ENCODE peak calls at places on chromosome X, in nine cellular contexts. N is M059J; B is HT1080; R is NCI-H1417; X is astrocyte of the hippocampus; V is PC-3; G is NCI-H748 treated with DMSO at 0.1 percent for 48 hours; O is NCI-H1105; L is activated naive CD8-positive, alpha-beta T cell treated with anti-CD3 and anti-CD28 coated beads, Interleukin-2, amount 50 U/mL, for 16 hours. U is an unnamed sample.

GRCh38 chrX:85084770-85085393 is 81.2 kb downstream of the APOOL start:
- DNase-seq in N (peak; percentile 28), B (peak; percentile 25), R (peak; percentile 65), X (peak; percentile 52), V (peak; percentile 55), G (peak; percentile 10), O (no peak), L (no peak), U (peak; percentile 46)

GRCh38 chrX:2486476-2487133 is 14.2 kb downstream of the DHRSX start:
- DNase-seq in N (no peak), B (no peak), R (no peak), X (no peak), V (no peak), G (no peak), O (no peak), L (no peak), U (no peak)

GRCh38 chrX:31656013-31656412 is 584.2 kb upstream of the FTHL17 start:
- DNase-seq in N (peak; percentile 5), B (peak; percentile 18), R (no peak), X (peak; percentile 2), V (no peak), G (no peak), O (no peak), L (no peak), U (peak; percentile 53)

GRCh38 chrX:54934058-54934457 is 13.4 kb downstream of the TRO start:
- DNase-seq in N (no peak), B (no peak), R (no peak), X (no peak), V (no peak), G (no peak), O (no peak), L (no peak), U (no peak)

GRCh38 chrX:147838465-147839131 is 73.1 kb upstream of the FMR1 start:
- DNase-seq in N (peak; percentile 2), B (no peak), R (peak; percentile 12), X (peak; percentile 1), V (no peak), G (no peak), O (peak; percentile 37), L (no peak), U (peak; percentile 0)

GRCh38 chrX:155953055-155953454 is 44.4 kb upstream of the IL9R start:
- DNase-seq in N (no peak), B (no peak), R (no peak), X (no peak), V (no peak), G (no peak), O (no peak), L (no peak), U (no peak)

GRCh38 chrX:101229155-101229554 is 9.6 kb downstream of the DRP2 start:
- DNase-seq in N (peak; percentile 71), B (peak; percentile 86), R (no peak), X (peak; percentile 55), V (peak; percentile 58), G (no peak), O (no peak), L (no peak), U (peak; percentile 88)

GRCh38 chrX:24610540-24610939 is 36.6 kb downstream of the PCYT1B start:
- DNase-seq in N (no peak), B (no peak), R (no peak), X (no peak), V (no peak), G (no peak), O (no peak), L (no peak), U (peak; percentile 21)

GRCh38 chrX:133269168-133269567 is 51.0 kb upstream of the TFDP3 start:
- DNase-seq in N (no peak), B (no peak), R (peak; percentile 27), X (no peak), V (no peak), G (no peak), O (no peak), L (no peak), U (no peak)

GRCh38 chrX:149365061-149365460 is 140.0 kb downstream of the IDS start:
- DNase-seq in N (peak; percentile 77), B (peak; percentile 72), R (no peak), X (peak; percentile 74), V (peak; percentile 3), G (no peak), O (no peak), L (no peak), U (peak; percentile 78)

GRCh38 chrX:65607070-65607742 is 60.2 kb upstream of the MSN start:
- DNase-seq in N (peak; percentile 84), B (peak; percentile 59), R (no peak), X (no peak), V (peak; percentile 42), G (no peak), O (no peak), L (no peak), U (peak; percentile 27)

GRCh38 chrX:131741103-131741581 is 197.3 kb downstream of the OR13H1 start:
- DNase-seq in N (no peak), B (no peak), R (peak; percentile 98), X (peak; percentile 84), V (no peak), G (no peak), O (no peak), L (no peak), U (no peak)

GRCh38 chrX:131397891-131398290 is 108.8 kb upstream of the IGSF1 start:
- DNase-seq in N (no peak), B (no peak), R (no peak), X (no peak), V (no peak), G (no peak), O (no peak), L (no peak), U (no peak)

GRCh38 chrX:97119474-97120109 is 235.9 kb downstream of the RPA4 start:
- DNase-seq in N (no peak), B (no peak), R (no peak), X (no peak), V (no peak), G (no peak), O (no peak), L (no peak), U (no peak)

GRCh38 chrX:154437398-154437752 is 421 bp downstream of the GDI1 start:
- DNase-seq in N (no peak), B (no peak), R (peak; percentile 60), X (no peak), V (no peak), G (no peak), O (peak; percentile 14), L (no peak), U (no peak)

GRCh38 chrX:153580700-153581386 is 18.1 kb downstream of the CCNQ start:
- DNase-seq in N (no peak), B (no peak), R (no peak), X (no peak), V (no peak), G (no peak), O (no peak), L (no peak), U (no peak)

GRCh38 chrX:84219551-84219950 is 31.6 kb upstream of the RPS6KA6 start:
- DNase-seq in N (no peak), B (peak; percentile 5), R (peak; percentile 65), X (peak; percentile 2), V (no peak), G (peak; percentile 11), O (no peak), L (no peak), U (no peak)

GRCh38 chrX:85303544-85303943 is 59.8 kb downstream of the ZNF711 start:
- DNase-seq in N (no peak), B (no peak), R (no peak), X (no peak), V (no peak), G (no peak), O (no peak), L (no peak), U (no peak)

GRCh38 chrX:11533211-11533651 is 132.5 kb downstream of the ARHGAP6 start:
- DNase-seq in N (peak; percentile 80), B (peak; percentile 57), R (peak; percentile 95), X (peak; percentile 70), V (peak; percentile 84), G (peak; percentile 78), O (peak; percentile 59), L (no peak), U (peak; percentile 78)

GRCh38 chrX:2692221-2693122 is 1.4 kb downstream of the CD99 start:
- DNase-seq in N (peak; percentile 66), B (peak; percentile 39), R (no peak), X (peak; percentile 60), V (peak; percentile 31), G (no peak), O (no peak), L (no peak), U (peak; percentile 85)

GRCh38 chrX:107629533-107629909 is 1.2 kb downstream of the PRPS1 start:
- DNase-seq in N (peak; percentile 48), B (peak; percentile 19), R (peak; percentile 52), X (peak; percentile 37), V (peak; percentile 31), G (no peak), O (no peak), L (no peak), U (peak; percentile 38)

GRCh38 chrX:1534321-1535168 is 2.4 kb downstream of the P2RY8 start:
- DNase-seq in N (no peak), B (no peak), R (no peak), X (no peak), V (no peak), G (no peak), O (no peak), L (no peak), U (no peak)

GRCh38 chrX:17499512-17499911 is 124.5 kb downstream of the NHS start:
- DNase-seq in N (no peak), B (no peak), R (no peak), X (no peak), V (no peak), G (no peak), O (no peak), L (no peak), U (no peak)

GRCh38 chrX:18674788-18675735 is 3.2 kb upstream of the RS1 start:
- DNase-seq in N (peak; percentile 64), B (peak; percentile 61), R (peak; percentile 96), X (peak; percentile 85), V (peak; percentile 86), G (peak; percentile 48), O (peak; percentile 71), L (peak; percentile 47), U (peak; percentile 48)